ENCODE peak calls at places on chromosomes 1 and 21, in ten cellular contexts. One of them, this sample, is unnamed.

GRCh38 chr1:17561252-17561558 is 21.7 kb downstream of the ARHGEF10L start:
- DNase-seq in stimulated activated CD8-positive, alpha-beta memory T cell treated with anti-CD3 and anti-CD28 coated beads, Interleukin-15, amount 100 ng/mL, for 4 hours: no peak
- DNase-seq in activated gamma-delta T cell treated with anti-CD3 and anti-CD28 coated beads, Interleukin-2, amount 50 U/mL, for 16 hours: no peak
- DNase-seq in psoas muscle: no peak
- DNase-seq in HT-29: no peak
- DNase-seq in ELF-1: no peak
- DNase-seq in Kasumi-1: no peak
- DNase-seq in stimulated activated naive B cell treated with anti-CD40 and anti-IgM and Interleukin-4, amounts not matched to agents 10 μg/mL and 1 μg/mL and 100 μg/mL, for 72 hours: no peak
- DNase-seq in HS-5: no peak
- DNase-seq in left colon: no peak
- DNase-seq in this sample: no peak

GRCh38 chr1:107544285-107544684 is 403.4 kb downstream of the NTNG1 start:
- DNase-seq in psoas muscle: no peak
- DNase-seq in ELF-1: no peak
- DNase-seq in Kasumi-1: no peak
- DNase-seq in HT-29: no peak
- DNase-seq in stimulated activated CD8-positive, alpha-beta memory T cell treated with anti-CD3 and anti-CD28 coated beads, Interleukin-15, amount 100 ng/mL, for 4 hours: no peak
- DNase-seq in stimulated activated naive B cell treated with anti-CD40 and anti-IgM and Interleukin-4, amounts not matched to agents 10 μg/mL and 1 μg/mL and 100 μg/mL, for 72 hours: no peak
- DNase-seq in left colon: no peak
- DNase-seq in HS-5: no peak
- DNase-seq in activated gamma-delta T cell treated with anti-CD3 and anti-CD28 coated beads, Interleukin-2, amount 50 U/mL, for 16 hours: no peak
- DNase-seq in this sample: no peak

GRCh38 chr21:18373631-18374030 is 30.0 kb downstream of the TMPRSS15 start:
- DNase-seq in stimulated activated CD8-positive, alpha-beta memory T cell treated with anti-CD3 and anti-CD28 coated beads, Interleukin-15, amount 100 ng/mL, for 4 hours: no peak
- DNase-seq in Kasumi-1: no peak
- DNase-seq in stimulated activated naive B cell treated with anti-CD40 and anti-IgM and Interleukin-4, amounts not matched to agents 10 μg/mL and 1 μg/mL and 100 μg/mL, for 72 hours: no peak
- DNase-seq in activated gamma-delta T cell treated with anti-CD3 and anti-CD28 coated beads, Interleukin-2, amount 50 U/mL, for 16 hours: no peak
- DNase-seq in HS-5: peak; percentile 68
- DNase-seq in HT-29: no peak
- DNase-seq in psoas muscle: no peak
- DNase-seq in ELF-1: no peak
- DNase-seq in left colon: no peak
- DNase-seq in this sample: no peak

GRCh38 chr21:43572443-43572842 is 86.8 kb downstream of the HSF2BP start:
- DNase-seq in Kasumi-1: no peak
- DNase-seq in left colon: no peak
- DNase-seq in activated gamma-delta T cell treated with anti-CD3 and anti-CD28 coated beads, Interleukin-2, amount 50 U/mL, for 16 hours: no peak
- DNase-seq in HT-29: no peak
- DNase-seq in psoas muscle: no peak
- DNase-seq in ELF-1: no peak
- DNase-seq in HS-5: no peak
- DNase-seq in stimulated activated naive B cell treated with anti-CD40 and anti-IgM and Interleukin-4, amounts not matched to agents 10 μg/mL and 1 μg/mL and 100 μg/mL, for 72 hours: no peak
- DNase-seq in stimulated activated CD8-positive, alpha-beta memory T cell treated with anti-CD3 and anti-CD28 coated beads, Interleukin-15, amount 100 ng/mL, for 4 hours: no peak
- DNase-seq in this sample: no peak

GRCh38 chr1:207412845-207413244 is 41.3 kb upstream of the CR2 start:
- DNase-seq in ELF-1: no peak
- DNase-seq in HS-5: no peak
- DNase-seq in left colon: no peak
- DNase-seq in Kasumi-1: no peak
- DNase-seq in stimulated activated CD8-positive, alpha-beta memory T cell treated with anti-CD3 and anti-CD28 coated beads, Interleukin-15, amount 100 ng/mL, for 4 hours: no peak
- DNase-seq in HT-29: no peak
- DNase-seq in stimulated activated naive B cell treated with anti-CD40 and anti-IgM and Interleukin-4, amounts not matched to agents 10 μg/mL and 1 μg/mL and 100 μg/mL, for 72 hours: peak; percentile 35
- DNase-seq in activated gamma-delta T cell treated with anti-CD3 and anti-CD28 coated beads, Interleukin-2, amount 50 U/mL, for 16 hours: no peak
- DNase-seq in psoas muscle: no peak
- DNase-seq in this sample: no peak

GRCh38 chr21:24260751-24261150 is 1346.5 kb downstream of the MRPL39 start:
- DNase-seq in activated gamma-delta T cell treated with anti-CD3 and anti-CD28 coated beads, Interleukin-2, amount 50 U/mL, for 16 hours: no peak
- DNase-seq in HT-29: no peak
- DNase-seq in stimulated activated naive B cell treated with anti-CD40 and anti-IgM and Interleukin-4, amounts not matched to agents 10 μg/mL and 1 μg/mL and 100 μg/mL, for 72 hours: no peak
- DNase-seq in Kasumi-1: no peak
- DNase-seq in stimulated activated CD8-positive, alpha-beta memory T cell treated with anti-CD3 and anti-CD28 coated beads, Interleukin-15, amount 100 ng/mL, for 4 hours: no peak
- DNase-seq in ELF-1: no peak
- DNase-seq in left colon: no peak
- DNase-seq in psoas muscle: no peak
- DNase-seq in HS-5: no peak
- DNase-seq in this sample: no peak

GRCh38 chr1:27292111-27292510 is 29.9 kb upstream of the TMEM222 start:
- DNase-seq in activated gamma-delta T cell treated with anti-CD3 and anti-CD28 coated beads, Interleukin-2, amount 50 U/mL, for 16 hours: no peak
- DNase-seq in stimulated activated CD8-positive, alpha-beta memory T cell treated with anti-CD3 and anti-CD28 coated beads, Interleukin-15, amount 100 ng/mL, for 4 hours: no peak
- DNase-seq in stimulated activated naive B cell treated with anti-CD40 and anti-IgM and Interleukin-4, amounts not matched to agents 10 μg/mL and 1 μg/mL and 100 μg/mL, for 72 hours: no peak
- DNase-seq in Kasumi-1: no peak
- DNase-seq in HT-29: no peak
- DNase-seq in left colon: no peak
- DNase-seq in psoas muscle: no peak
- DNase-seq in ELF-1: no peak
- DNase-seq in HS-5: peak; percentile 18
- DNase-seq in this sample: no peak

GRCh38 chr1:109229531-109230127 is 15.9 kb downstream of the SARS1 start:
- DNase-seq in HT-29: no peak
- DNase-seq in activated gamma-delta T cell treated with anti-CD3 and anti-CD28 coated beads, Interleukin-2, amount 50 U/mL, for 16 hours: no peak
- DNase-seq in HS-5: no peak
- DNase-seq in Kasumi-1: no peak
- DNase-seq in stimulated activated CD8-positive, alpha-beta memory T cell treated with anti-CD3 and anti-CD28 coated beads, Interleukin-15, amount 100 ng/mL, for 4 hours: no peak
- DNase-seq in ELF-1: peak; percentile 98
- DNase-seq in stimulated activated naive B cell treated with anti-CD40 and anti-IgM and Interleukin-4, amounts not matched to agents 10 μg/mL and 1 μg/mL and 100 μg/mL, for 72 hours: no peak
- DNase-seq in psoas muscle: no peak
- DNase-seq in left colon: no peak
- DNase-seq in this sample: no peak

GRCh38 chr1:36320291-36320758 is 3.1 kb downstream of the EVA1B start:
- DNase-seq in psoas muscle: no peak
- DNase-seq in stimulated activated CD8-positive, alpha-beta memory T cell treated with anti-CD3 and anti-CD28 coated beads, Interleukin-15, amount 100 ng/mL, for 4 hours: no peak
- DNase-seq in ELF-1: no peak
- DNase-seq in Kasumi-1: peak; percentile 21
- DNase-seq in HS-5: no peak
- DNase-seq in stimulated activated naive B cell treated with anti-CD40 and anti-IgM and Interleukin-4, amounts not matched to agents 10 μg/mL and 1 μg/mL and 100 μg/mL, for 72 hours: no peak
- DNase-seq in left colon: no peak
- DNase-seq in HT-29: no peak
- DNase-seq in activated gamma-delta T cell treated with anti-CD3 and anti-CD28 coated beads, Interleukin-2, amount 50 U/mL, for 16 hours: no peak
- DNase-seq in this sample: no peak

GRCh38 chr1:156260896-156261295 is 13.0 kb upstream of the PAQR6 start:
- DNase-seq in HS-5: no peak
- DNase-seq in psoas muscle: no peak
- DNase-seq in HT-29: no peak
- DNase-seq in ELF-1: no peak
- DNase-seq in Kasumi-1: no peak
- DNase-seq in left colon: no peak
- DNase-seq in stimulated activated CD8-positive, alpha-beta memory T cell treated with anti-CD3 and anti-CD28 coated beads, Interleukin-15, amount 100 ng/mL, for 4 hours: no peak
- DNase-seq in stimulated activated naive B cell treated with anti-CD40 and anti-IgM and Interleukin-4, amounts not matched to agents 10 μg/mL and 1 μg/mL and 100 μg/mL, for 72 hours: no peak
- DNase-seq in activated gamma-delta T cell treated with anti-CD3 and anti-CD28 coated beads, Interleukin-2, amount 50 U/mL, for 16 hours: no peak
- DNase-seq in this sample: no peak

GRCh38 chr1:46611691-46612221 is 4.9 kb downstream of the MOB3C start:
- DNase-seq in Kasumi-1: no peak
- DNase-seq in left colon: no peak
- DNase-seq in psoas muscle: peak; percentile 59
- DNase-seq in stimulated activated naive B cell treated with anti-CD40 and anti-IgM and Interleukin-4, amounts not matched to agents 10 μg/mL and 1 μg/mL and 100 μg/mL, for 72 hours: no peak
- DNase-seq in activated gamma-delta T cell treated with anti-CD3 and anti-CD28 coated beads, Interleukin-2, amount 50 U/mL, for 16 hours: no peak
- DNase-seq in HS-5: no peak
- DNase-seq in ELF-1: peak; percentile 78
- DNase-seq in stimulated activated CD8-positive, alpha-beta memory T cell treated with anti-CD3 and anti-CD28 coated beads, Interleukin-15, amount 100 ng/mL, for 4 hours: no peak
- DNase-seq in HT-29: peak; percentile 50
- DNase-seq in this sample: no peak

GRCh38 chr21:45151484-45152115 is 77.2 kb downstream of the ADARB1 start:
- DNase-seq in stimulated activated CD8-positive, alpha-beta memory T cell treated with anti-CD3 and anti-CD28 coated beads, Interleukin-15, amount 100 ng/mL, for 4 hours: no peak
- DNase-seq in left colon: no peak
- DNase-seq in HT-29: no peak
- DNase-seq in Kasumi-1: no peak
- DNase-seq in HS-5: no peak
- DNase-seq in activated gamma-delta T cell treated with anti-CD3 and anti-CD28 coated beads, Interleukin-2, amount 50 U/mL, for 16 hours: no peak
- DNase-seq in psoas muscle: no peak
- DNase-seq in ELF-1: no peak
- DNase-seq in stimulated activated naive B cell treated with anti-CD40 and anti-IgM and Interleukin-4, amounts not matched to agents 10 μg/mL and 1 μg/mL and 100 μg/mL, for 72 hours: no peak
- DNase-seq in this sample: no peak

GRCh38 chr1:177307771-177308170 is 137.0 kb downstream of the BRINP2 start:
- DNase-seq in HS-5: peak; percentile 68
- DNase-seq in stimulated activated CD8-positive, alpha-beta memory T cell treated with anti-CD3 and anti-CD28 coated beads, Interleukin-15, amount 100 ng/mL, for 4 hours: no peak
- DNase-seq in HT-29: no peak
- DNase-seq in stimulated activated naive B cell treated with anti-CD40 and anti-IgM and Interleukin-4, amounts not matched to agents 10 μg/mL and 1 μg/mL and 100 μg/mL, for 72 hours: no peak
- DNase-seq in activated gamma-delta T cell treated with anti-CD3 and anti-CD28 coated beads, Interleukin-2, amount 50 U/mL, for 16 hours: no peak
- DNase-seq in left colon: no peak
- DNase-seq in psoas muscle: no peak
- DNase-seq in ELF-1: no peak
- DNase-seq in Kasumi-1: no peak
- DNase-seq in this sample: no peak